ENCODE peak calls at places on chromosomes 13 and 19, in six cellular contexts. One of them, this sample, is unnamed.

GRCh38 chr13:113397606-113398425 is 33.9 kb upstream of the GRTP1 start:
- DNase-seq in NB4: no peak
- DNase-seq in EL: no peak
- DNase-seq in C1 segment of cervical spinal cord: no peak
- DNase-seq in upper lobe of right lung: peak; percentile 64
- DNase-seq in HTR-8/SVneo: no peak
- DNase-seq in this sample: no peak

GRCh38 chr13:47112205-47112896 is 215.5 kb upstream of the HTR2A start:
- DNase-seq in HTR-8/SVneo: no peak
- DNase-seq in C1 segment of cervical spinal cord: no peak
- DNase-seq in EL: peak; percentile 26
- DNase-seq in upper lobe of right lung: no peak
- DNase-seq in NB4: no peak
- DNase-seq in this sample: no peak

GRCh38 chr13:49560270-49561063 is 24.9 kb downstream of the RCBTB1 start:
- DNase-seq in upper lobe of right lung: no peak
- DNase-seq in NB4: no peak
- DNase-seq in C1 segment of cervical spinal cord: no peak
- DNase-seq in HTR-8/SVneo: no peak
- DNase-seq in EL: no peak
- DNase-seq in this sample: no peak

GRCh38 chr13:50576156-50576555 is 267.3 kb downstream of the DLEU7 start:
- DNase-seq in EL: no peak
- DNase-seq in C1 segment of cervical spinal cord: no peak
- DNase-seq in HTR-8/SVneo: no peak
- DNase-seq in upper lobe of right lung: peak; percentile 70
- DNase-seq in NB4: no peak
- DNase-seq in this sample: no peak

GRCh38 chr13:112831196-112831595 is 137.8 kb upstream of the MCF2L start:
- DNase-seq in EL: no peak
- DNase-seq in NB4: no peak
- DNase-seq in C1 segment of cervical spinal cord: no peak
- DNase-seq in upper lobe of right lung: no peak
- DNase-seq in HTR-8/SVneo: no peak
- DNase-seq in this sample: no peak

GRCh38 chr13:31046711-31047279 is 114.3 kb downstream of the TEX26 start:
- DNase-seq in HTR-8/SVneo: no peak
- DNase-seq in upper lobe of right lung: no peak
- DNase-seq in C1 segment of cervical spinal cord: no peak
- DNase-seq in NB4: no peak
- DNase-seq in EL: no peak
- DNase-seq in this sample: peak; percentile 16

GRCh38 chr19:8392017-8392591 is 1.9 kb downstream of the RAB11B start:
- DNase-seq in EL: no peak
- DNase-seq in HTR-8/SVneo: no peak
- DNase-seq in upper lobe of right lung: peak; percentile 70
- DNase-seq in C1 segment of cervical spinal cord: no peak
- DNase-seq in NB4: no peak
- DNase-seq in this sample: peak; percentile 70

GRCh38 chr19:17491287-17491686 is 20.2 kb upstream of the PGLS start:
- DNase-seq in upper lobe of right lung: no peak
- DNase-seq in NB4: no peak
- DNase-seq in C1 segment of cervical spinal cord: no peak
- DNase-seq in HTR-8/SVneo: no peak
- DNase-seq in EL: no peak
- DNase-seq in this sample: no peak

GRCh38 chr13:101157261-101157660 is 259.0 kb downstream of the NALCN start:
- DNase-seq in EL: peak; percentile 31
- DNase-seq in upper lobe of right lung: no peak
- DNase-seq in C1 segment of cervical spinal cord: no peak
- DNase-seq in HTR-8/SVneo: no peak
- DNase-seq in NB4: no peak
- DNase-seq in this sample: no peak

GRCh38 chr13:109715902-109716301 is 70.5 kb downstream of the IRS2 start:
- DNase-seq in HTR-8/SVneo: no peak
- DNase-seq in NB4: peak; percentile 89
- DNase-seq in C1 segment of cervical spinal cord: no peak
- DNase-seq in upper lobe of right lung: no peak
- DNase-seq in EL: peak; percentile 6
- DNase-seq in this sample: no peak

GRCh38 chr19:52566588-52566987 is 3.5 kb upstream of the ZNF701 start:
- DNase-seq in EL: peak; percentile 77
- DNase-seq in C1 segment of cervical spinal cord: no peak
- DNase-seq in NB4: no peak
- DNase-seq in HTR-8/SVneo: peak; percentile 7
- DNase-seq in upper lobe of right lung: no peak
- DNase-seq in this sample: no peak

GRCh38 chr19:27929399-27929798 is 1283.6 kb downstream of the UQCRFS1 start:
- DNase-seq in EL: no peak
- DNase-seq in HTR-8/SVneo: no peak
- DNase-seq in C1 segment of cervical spinal cord: no peak
- DNase-seq in upper lobe of right lung: no peak
- DNase-seq in NB4: no peak
- DNase-seq in this sample: no peak

GRCh38 chr13:65638572-65639168 is 1591.5 kb downstream of the PCDH9 start:
- DNase-seq in HTR-8/SVneo: peak; percentile 1
- DNase-seq in EL: peak; percentile 56
- DNase-seq in C1 segment of cervical spinal cord: no peak
- DNase-seq in upper lobe of right lung: no peak
- DNase-seq in NB4: peak; percentile 58
- DNase-seq in this sample: no peak

GRCh38 chr13:39406688-39407087 is 196.3 kb downstream of the LHFPL6 start:
- DNase-seq in NB4: no peak
- DNase-seq in upper lobe of right lung: no peak
- DNase-seq in HTR-8/SVneo: no peak
- DNase-seq in EL: no peak
- DNase-seq in C1 segment of cervical spinal cord: no peak
- DNase-seq in this sample: no peak

GRCh38 chr13:38830442-38831045 is 143.7 kb downstream of the FREM2 start:
- DNase-seq in HTR-8/SVneo: no peak
- DNase-seq in NB4: no peak
- DNase-seq in upper lobe of right lung: no peak
- DNase-seq in EL: no peak
- DNase-seq in C1 segment of cervical spinal cord: no peak
- DNase-seq in this sample: no peak

GRCh38 chr19:4967738-4968461 is 1.0 kb upstream of the KDM4B start:
- DNase-seq in EL: peak; percentile 52
- DNase-seq in NB4: peak; percentile 57
- DNase-seq in C1 segment of cervical spinal cord: no peak
- DNase-seq in upper lobe of right lung: no peak
- DNase-seq in HTR-8/SVneo: no peak
- DNase-seq in this sample: no peak

GRCh38 chr19:42129399-42130253 is 2.6 kb downstream of the POU2F2 start:
- DNase-seq in HTR-8/SVneo: no peak
- DNase-seq in NB4: peak; percentile 75
- DNase-seq in upper lobe of right lung: no peak
- DNase-seq in C1 segment of cervical spinal cord: no peak
- DNase-seq in EL: peak; percentile 29
- DNase-seq in this sample: peak; percentile 34

GRCh38 chr13:47190696-47191095 is 293.8 kb upstream of the HTR2A start:
- DNase-seq in upper lobe of right lung: no peak
- DNase-seq in NB4: no peak
- DNase-seq in HTR-8/SVneo: no peak
- DNase-seq in C1 segment of cervical spinal cord: no peak
- DNase-seq in EL: no peak
- DNase-seq in this sample: no peak

GRCh38 chr13:27038323-27038722 is 133.3 kb downstream of the USP12 start:
- DNase-seq in HTR-8/SVneo: peak; percentile 38
- DNase-seq in upper lobe of right lung: no peak
- DNase-seq in C1 segment of cervical spinal cord: no peak
- DNase-seq in EL: peak; percentile 76
- DNase-seq in NB4: no peak
- DNase-seq in this sample: no peak

GRCh38 chr19:15456871-15457700 is 7.3 kb downstream of the RASAL3 start:
- DNase-seq in EL: no peak
- DNase-seq in HTR-8/SVneo: no peak
- DNase-seq in C1 segment of cervical spinal cord: no peak
- DNase-seq in upper lobe of right lung: no peak
- DNase-seq in NB4: no peak
- DNase-seq in this sample: no peak

GRCh38 chr13:48542581-48543341 is 9.9 kb upstream of the RCBTB2 start:
- DNase-seq in upper lobe of right lung: peak; percentile 78
- DNase-seq in HTR-8/SVneo: no peak
- DNase-seq in C1 segment of cervical spinal cord: no peak
- DNase-seq in NB4: peak; percentile 42
- DNase-seq in EL: no peak
- DNase-seq in this sample: peak; percentile 70

GRCh38 chr13:78602561-78603239 is 652 bp downstream of the POU4F1 start:
- DNase-seq in upper lobe of right lung: no peak
- DNase-seq in EL: no peak
- DNase-seq in C1 segment of cervical spinal cord: no peak
- DNase-seq in HTR-8/SVneo: no peak
- DNase-seq in NB4: peak; percentile 60
- DNase-seq in this sample: no peak

This sample was measured in heart right ventricle.